ENCODE peak calls at places on chromosome 15, in five cellular contexts. J, X, I, A and U are unnamed samples.

GRCh38 chr15:34733621-34734020 is 21.2 kb downstream of the GJD2 start:
- DNase-seq in J (no peak), X (no peak), I (no peak), A (no peak), U (no peak)

GRCh38 chr15:48273047-48273446 is 58.2 kb upstream of the DUT start:
- DNase-seq in J (no peak), X (no peak), I (no peak), A (no peak), U (no peak)

GRCh38 chr15:94225616-94226015 is 5.7 kb upstream of the MCTP2 start:
- DNase-seq in J (no peak), X (no peak), I (no peak), A (no peak), U (no peak)

GRCh38 chr15:91238664-91239428 is 138.8 kb downstream of the SV2B start:
- DNase-seq in J (no peak), X (no peak), I (no peak), A (no peak), U (no peak)

GRCh38 chr15:91861223-91861622 is 7.7 kb downstream of the SLCO3A1 start:
- DNase-seq in J (no peak), X (no peak), I (no peak), A (no peak), U (no peak)

GRCh38 chr15:95174281-95174680 is 942.9 kb downstream of the MCTP2 start:
- DNase-seq in J (no peak), X (no peak), I (no peak), A (peak), U (no peak)

GRCh38 chr15:99174567-99174966 is 69.7 kb downstream of the SYNM start:
- DNase-seq in J (no peak), X (no peak), I (no peak), A (peak), U (no peak)

GRCh38 chr15:96882361-96882760 is 551.9 kb downstream of the NR2F2 start:
- DNase-seq in J (no peak), X (no peak), I (no peak), A (no peak), U (no peak)

GRCh38 chr15:43877371-43877770 is 50.6 kb downstream of the WDR76 start:
- DNase-seq in J (no peak), X (no peak), I (no peak), A (no peak), U (peak)

GRCh38 chr15:101828774-101829173 is 16.8 kb downstream of the OR4F15 start:
- DNase-seq in J (no peak), X (no peak), I (no peak), A (no peak), U (no peak)

GRCh38 chr15:97791824-97792792 is 168.4 kb upstream of the ARRDC4 start:
- DNase-seq in J (no peak), X (no peak), I (no peak), A (no peak), U (no peak)

GRCh38 chr15:99009741-99010370 is 2.3 kb upstream of the PGPEP1L start:
- DNase-seq in J (no peak), X (no peak), I (no peak), A (no peak), U (no peak)

GRCh38 chr15:53448215-53449001 is 311.1 kb downstream of the WDR72 start:
- DNase-seq in J (no peak), X (no peak), I (peak), A (no peak), U (no peak)

GRCh38 chr15:91694131-91694828 is 159.2 kb upstream of the SLCO3A1 start:
- DNase-seq in J (no peak), X (no peak), I (no peak), A (peak), U (peak)

GRCh38 chr15:59972241-59972640 is 31.9 kb upstream of the FOXB1 start:
- DNase-seq in J (no peak), X (no peak), I (no peak), A (no peak), U (no peak)

GRCh38 chr15:63833246-63833696 is 477 bp downstream of the HERC1 start:
- DNase-seq in J (peak), X (no peak), I (no peak), A (peak), U (peak)

GRCh38 chr15:31440754-31441298 is 114.2 kb downstream of the KLF13 start:
- DNase-seq in J (no peak), X (no peak), I (no peak), A (peak), U (peak)

GRCh38 chr15:72068826-72069225 is 49.1 kb downstream of the MYO9A start:
- DNase-seq in J (no peak), X (no peak), I (no peak), A (no peak), U (no peak)

GRCh38 chr15:29822100-29822684 is at the start of gene TJP1:
- DNase-seq in J (peak), X (no peak), I (peak), A (peak), U (peak)

GRCh38 chr15:57931570-57931969 is 133.9 kb downstream of the ALDH1A2 start:
- DNase-seq in J (no peak), X (no peak), I (no peak), A (no peak), U (no peak)

GRCh38 chr15:58182460-58183163 is 44.4 kb downstream of the AQP9 start:
- DNase-seq in J (peak), X (peak), I (no peak), A (peak), U (peak)

GRCh38 chr15:78304487-78305413 is 5.3 kb upstream of the SKIC8 start:
- DNase-seq in J (no peak), X (no peak), I (no peak), A (no peak), U (no peak)

GRCh38 chr15:38325290-38325990 is 72.8 kb downstream of the SPRED1 start:
- DNase-seq in J (no peak), X (no peak), I (no peak), A (no peak), U (no peak)

GRCh38 chr15:48556159-48556897 is 89.2 kb downstream of the FBN1 start:
- DNase-seq in J (no peak), X (no peak), I (no peak), A (no peak), U (no peak)

GRCh38 chr15:37252530-37252929 is 152.2 kb upstream of the MEIS2 start:
- DNase-seq in J (no peak), X (no peak), I (no peak), A (no peak), U (no peak)